ENCODE peak calls at places on chromosomes 1 and 21, in six cellular contexts. One of them, this sample, is unnamed.

GRCh38 chr1:29461115-29461739 is 224.9 kb downstream of the PTPRU start:
- DNase-seq in kidney: no peak
- DNase-seq in stimulated activated CD8-positive, alpha-beta memory T cell treated with anti-CD3 and anti-CD28 coated beads, Interleukin-7, amount 100 ng/mL, for 4 hours: no peak
- DNase-seq in lung: no peak
- DNase-seq in NT2/D1: no peak
- DNase-seq in CD4-positive, alpha-beta memory T cell: no peak
- DNase-seq in this sample: no peak

GRCh38 chr1:192702212-192702993 is 66.5 kb downstream of the RGS13 start:
- DNase-seq in lung: no peak
- DNase-seq in stimulated activated CD8-positive, alpha-beta memory T cell treated with anti-CD3 and anti-CD28 coated beads, Interleukin-7, amount 100 ng/mL, for 4 hours: no peak
- DNase-seq in NT2/D1: no peak
- DNase-seq in kidney: no peak
- DNase-seq in CD4-positive, alpha-beta memory T cell: no peak
- DNase-seq in this sample: no peak

GRCh38 chr1:187509091-187509490 is 680.3 kb downstream of the PLA2G4A start:
- DNase-seq in kidney: no peak
- DNase-seq in NT2/D1: no peak
- DNase-seq in lung: no peak
- DNase-seq in CD4-positive, alpha-beta memory T cell: no peak
- DNase-seq in stimulated activated CD8-positive, alpha-beta memory T cell treated with anti-CD3 and anti-CD28 coated beads, Interleukin-7, amount 100 ng/mL, for 4 hours: no peak
- DNase-seq in this sample: no peak

GRCh38 chr1:84932991-84933611 is 40.1 kb upstream of the LPAR3 start:
- DNase-seq in kidney: no peak
- DNase-seq in NT2/D1: no peak
- DNase-seq in lung: no peak
- DNase-seq in CD4-positive, alpha-beta memory T cell: no peak
- DNase-seq in stimulated activated CD8-positive, alpha-beta memory T cell treated with anti-CD3 and anti-CD28 coated beads, Interleukin-7, amount 100 ng/mL, for 4 hours: no peak
- DNase-seq in this sample: no peak

GRCh38 chr1:107593436-107594209 is 371.4 kb downstream of the VAV3 start:
- DNase-seq in NT2/D1: no peak
- DNase-seq in stimulated activated CD8-positive, alpha-beta memory T cell treated with anti-CD3 and anti-CD28 coated beads, Interleukin-7, amount 100 ng/mL, for 4 hours: no peak
- DNase-seq in kidney: no peak
- DNase-seq in lung: no peak
- DNase-seq in CD4-positive, alpha-beta memory T cell: no peak
- DNase-seq in this sample: no peak

GRCh38 chr1:95169544-95169943 is 52.4 kb downstream of the TLCD4 start:
- DNase-seq in lung: peak
- DNase-seq in CD4-positive, alpha-beta memory T cell: no peak
- DNase-seq in kidney: no peak
- DNase-seq in stimulated activated CD8-positive, alpha-beta memory T cell treated with anti-CD3 and anti-CD28 coated beads, Interleukin-7, amount 100 ng/mL, for 4 hours: no peak
- DNase-seq in NT2/D1: no peak
- DNase-seq in this sample: no peak

GRCh38 chr21:25005388-25005787 is 601.9 kb downstream of the MRPL39 start:
- DNase-seq in NT2/D1: no peak
- DNase-seq in lung: no peak
- DNase-seq in stimulated activated CD8-positive, alpha-beta memory T cell treated with anti-CD3 and anti-CD28 coated beads, Interleukin-7, amount 100 ng/mL, for 4 hours: no peak
- DNase-seq in CD4-positive, alpha-beta memory T cell: no peak
- DNase-seq in kidney: no peak
- DNase-seq in this sample: no peak

GRCh38 chr21:31895069-31895851 is 22.4 kb downstream of the HUNK start:
- DNase-seq in stimulated activated CD8-positive, alpha-beta memory T cell treated with anti-CD3 and anti-CD28 coated beads, Interleukin-7, amount 100 ng/mL, for 4 hours: no peak
- DNase-seq in kidney: no peak
- DNase-seq in lung: no peak
- DNase-seq in NT2/D1: no peak
- DNase-seq in CD4-positive, alpha-beta memory T cell: no peak
- DNase-seq in this sample: no peak

GRCh38 chr1:39490596-39491145 is 765 bp upstream of the BMP8A start:
- DNase-seq in lung: no peak
- DNase-seq in CD4-positive, alpha-beta memory T cell: no peak
- DNase-seq in kidney: peak
- DNase-seq in NT2/D1: no peak
- DNase-seq in stimulated activated CD8-positive, alpha-beta memory T cell treated with anti-CD3 and anti-CD28 coated beads, Interleukin-7, amount 100 ng/mL, for 4 hours: peak
- DNase-seq in this sample: no peak

GRCh38 chr1:210372931-210373627 is 44.4 kb downstream of the HHAT start:
- DNase-seq in NT2/D1: no peak
- DNase-seq in stimulated activated CD8-positive, alpha-beta memory T cell treated with anti-CD3 and anti-CD28 coated beads, Interleukin-7, amount 100 ng/mL, for 4 hours: no peak
- DNase-seq in lung: no peak
- DNase-seq in kidney: no peak
- DNase-seq in CD4-positive, alpha-beta memory T cell: no peak
- DNase-seq in this sample: no peak

GRCh38 chr1:53546409-53547155 is 87.4 kb downstream of the DMRTB1 start:
- DNase-seq in stimulated activated CD8-positive, alpha-beta memory T cell treated with anti-CD3 and anti-CD28 coated beads, Interleukin-7, amount 100 ng/mL, for 4 hours: no peak
- DNase-seq in lung: no peak
- DNase-seq in CD4-positive, alpha-beta memory T cell: no peak
- DNase-seq in kidney: peak
- DNase-seq in NT2/D1: no peak
- DNase-seq in this sample: no peak

GRCh38 chr1:7915826-7916225 is 24.8 kb downstream of the TNFRSF9 start:
- DNase-seq in lung: no peak
- DNase-seq in stimulated activated CD8-positive, alpha-beta memory T cell treated with anti-CD3 and anti-CD28 coated beads, Interleukin-7, amount 100 ng/mL, for 4 hours: peak
- DNase-seq in NT2/D1: no peak
- DNase-seq in kidney: no peak
- DNase-seq in CD4-positive, alpha-beta memory T cell: no peak
- DNase-seq in this sample: no peak

GRCh38 chr1:72804541-72804940 is 522.2 kb upstream of the NEGR1 start:
- DNase-seq in NT2/D1: no peak
- DNase-seq in stimulated activated CD8-positive, alpha-beta memory T cell treated with anti-CD3 and anti-CD28 coated beads, Interleukin-7, amount 100 ng/mL, for 4 hours: no peak
- DNase-seq in lung: no peak
- DNase-seq in kidney: no peak
- DNase-seq in CD4-positive, alpha-beta memory T cell: no peak
- DNase-seq in this sample: no peak

GRCh38 chr21:42513151-42513984 is at the start of gene SLC37A1:
- DNase-seq in lung: no peak
- DNase-seq in CD4-positive, alpha-beta memory T cell: peak
- DNase-seq in NT2/D1: no peak
- DNase-seq in stimulated activated CD8-positive, alpha-beta memory T cell treated with anti-CD3 and anti-CD28 coated beads, Interleukin-7, amount 100 ng/mL, for 4 hours: no peak
- DNase-seq in kidney: peak
- DNase-seq in this sample: peak